ENCODE peak calls at places on chromosome 2, in six cellular contexts. One of them, this sample, is unnamed.

GRCh38 chr2:235506291-235506996 is 12.6 kb downstream of the AGAP1 start:
- DNase-seq in HepG2: no peak
- DNase-seq in HCT116: no peak
- DNase-seq in K562: no peak
- DNase-seq in H1: no peak
- DNase-seq in SK-N-SH: no peak
- DNase-seq in this sample: no peak

GRCh38 chr2:190514676-190515075 is 19.8 kb downstream of the NEMP2 start:
- DNase-seq in HepG2: no peak
- DNase-seq in K562: no peak
- DNase-seq in H1: no peak
- DNase-seq in SK-N-SH: no peak
- DNase-seq in HCT116: no peak
- DNase-seq in this sample: no peak

GRCh38 chr2:231138699-231139098 is 13.9 kb upstream of the HTR2B start:
- DNase-seq in HCT116: no peak
- DNase-seq in K562: no peak
- DNase-seq in SK-N-SH: no peak
- DNase-seq in HepG2: no peak
- DNase-seq in H1: no peak
- DNase-seq in this sample: no peak

GRCh38 chr2:63347361-63347760 is 240.9 kb downstream of the WDPCP start:
- DNase-seq in K562: no peak
- DNase-seq in HepG2: no peak
- DNase-seq in H1: no peak
- DNase-seq in SK-N-SH: no peak
- DNase-seq in HCT116: no peak
- DNase-seq in this sample: no peak

GRCh38 chr2:62587616-62588015 is 81.6 kb upstream of the TMEM17 start:
- DNase-seq in HCT116: no peak
- DNase-seq in H1: no peak
- DNase-seq in HepG2: no peak
- DNase-seq in SK-N-SH: no peak
- DNase-seq in K562: no peak
- DNase-seq in this sample: no peak

GRCh38 chr2:238238311-238238765 is 1.5 kb downstream of the HES6 start:
- DNase-seq in HCT116: no peak
- DNase-seq in K562: no peak
- DNase-seq in SK-N-SH: no peak
- DNase-seq in HepG2: no peak
- DNase-seq in H1: no peak
- DNase-seq in this sample: no peak

GRCh38 chr2:190663839-190664238 is 15.0 kb downstream of the NAB1 start:
- DNase-seq in K562: no peak
- DNase-seq in H1: no peak
- DNase-seq in HepG2: no peak
- DNase-seq in SK-N-SH: no peak
- DNase-seq in HCT116: no peak
- DNase-seq in this sample: no peak

GRCh38 chr2:223560704-223561435 is 41.3 kb downstream of the SCG2 start:
- DNase-seq in H1: no peak
- DNase-seq in HepG2: no peak
- DNase-seq in HCT116: peak
- DNase-seq in K562: no peak
- DNase-seq in SK-N-SH: no peak
- DNase-seq in this sample: no peak

GRCh38 chr2:197204855-197205254 is 105.7 kb downstream of the ANKRD44 start:
- DNase-seq in SK-N-SH: no peak
- DNase-seq in HCT116: no peak
- DNase-seq in K562: no peak
- DNase-seq in HepG2: no peak
- DNase-seq in H1: no peak
- DNase-seq in this sample: no peak

GRCh38 chr2:241577413-241578122 is 19.0 kb downstream of the BOK start:
- DNase-seq in H1: no peak
- DNase-seq in SK-N-SH: no peak
- DNase-seq in HCT116: no peak
- DNase-seq in HepG2: no peak
- DNase-seq in K562: no peak
- DNase-seq in this sample: no peak

GRCh38 chr2:22958281-22958680 is 426.7 kb upstream of the KLHL29 start:
- DNase-seq in SK-N-SH: no peak
- DNase-seq in K562: no peak
- DNase-seq in HCT116: no peak
- DNase-seq in H1: no peak
- DNase-seq in HepG2: no peak
- DNase-seq in this sample: no peak

GRCh38 chr2:67108231-67108630 is 288.9 kb upstream of the ETAA1 start:
- DNase-seq in H1: no peak
- DNase-seq in K562: no peak
- DNase-seq in HCT116: no peak
- DNase-seq in SK-N-SH: no peak
- DNase-seq in HepG2: no peak
- DNase-seq in this sample: no peak

GRCh38 chr2:231621051-231621879 is 28.6 kb downstream of the TEX44 start:
- DNase-seq in HepG2: no peak
- DNase-seq in H1: no peak
- DNase-seq in SK-N-SH: no peak
- DNase-seq in K562: no peak
- DNase-seq in HCT116: peak
- DNase-seq in this sample: no peak

GRCh38 chr2:123953848-123954247 is 71.2 kb upstream of the CNTNAP5 start:
- DNase-seq in HepG2: no peak
- DNase-seq in H1: no peak
- DNase-seq in SK-N-SH: no peak
- DNase-seq in HCT116: no peak
- DNase-seq in K562: no peak
- DNase-seq in this sample: no peak

GRCh38 chr2:120398051-120398960 is 52.4 kb downstream of the INHBB start:
- DNase-seq in HepG2: no peak
- DNase-seq in K562: no peak
- DNase-seq in SK-N-SH: no peak
- DNase-seq in H1: no peak
- DNase-seq in HCT116: no peak
- DNase-seq in this sample: peak

GRCh38 chr2:240397542-240397916 is 37.9 kb upstream of the GPC1 start:
- DNase-seq in HCT116: no peak
- DNase-seq in HepG2: no peak
- DNase-seq in SK-N-SH: no peak
- DNase-seq in H1: no peak
- DNase-seq in K562: no peak
- DNase-seq in this sample: no peak

GRCh38 chr2:28349546-28350165 is 43.0 kb upstream of the FOSL2 start:
- DNase-seq in HepG2: no peak
- DNase-seq in HCT116: no peak
- DNase-seq in K562: no peak
- DNase-seq in SK-N-SH: no peak
- DNase-seq in H1: no peak
- DNase-seq in this sample: no peak

GRCh38 chr2:63861220-63861822 is 19.6 kb downstream of the UGP2 start:
- DNase-seq in K562: peak
- DNase-seq in HepG2: peak
- DNase-seq in H1: no peak
- DNase-seq in HCT116: peak
- DNase-seq in SK-N-SH: peak
- DNase-seq in this sample: peak

GRCh38 chr2:54545700-54546450 is 89.7 kb downstream of the SPTBN1 start:
- DNase-seq in HCT116: no peak
- DNase-seq in SK-N-SH: no peak
- DNase-seq in H1: no peak
- DNase-seq in HepG2: peak
- DNase-seq in K562: no peak
- DNase-seq in this sample: no peak

GRCh38 chr2:113838744-113839444 is 51.0 kb upstream of the ACTR3 start:
- DNase-seq in K562: no peak
- DNase-seq in H1: no peak
- DNase-seq in SK-N-SH: no peak
- DNase-seq in HepG2: peak
- DNase-seq in HCT116: no peak
- DNase-seq in this sample: no peak

GRCh38 chr2:10036095-10036879 is 7.1 kb upstream of the KLF11 start:
- DNase-seq in H1: no peak
- DNase-seq in SK-N-SH: peak
- DNase-seq in K562: no peak
- DNase-seq in HepG2: no peak
- DNase-seq in HCT116: no peak
- DNase-seq in this sample: no peak
- TF ChIP-seq JUND in H1: no peak
- TF ChIP-seq JUND in SK-N-SH: no peak
- TF ChIP-seq JUND in K562: no peak
- TF ChIP-seq JUND in HepG2: no peak
- TF ChIP-seq JUND in HCT116: no peak
- TF ChIP-seq JUND in this sample: no peak

DNA sequence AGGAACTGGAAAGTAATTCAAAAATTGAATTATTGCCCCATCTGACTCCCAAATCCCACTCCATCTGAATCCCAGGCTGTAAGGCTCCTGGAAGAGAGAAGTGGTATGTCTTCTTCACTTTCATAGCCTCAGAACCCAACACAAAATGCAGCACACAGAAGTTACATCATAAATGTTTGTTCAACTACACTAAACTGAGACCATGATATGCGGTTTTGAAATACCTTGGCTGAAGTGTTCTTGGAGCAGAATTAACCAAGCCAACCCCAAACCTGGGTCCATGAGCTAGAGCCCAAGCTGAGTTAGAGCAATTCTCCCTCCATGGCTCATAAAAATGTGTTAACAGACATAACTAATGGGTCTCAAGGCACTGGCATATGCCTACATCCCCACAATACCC is 23.3 kb downstream of the NEB start:
- DNase-seq in SK-N-SH: no peak
- DNase-seq in H1: no peak
- DNase-seq in HepG2: no peak
- DNase-seq in HCT116: no peak
- DNase-seq in K562: no peak
- DNase-seq in this sample: no peak
- TF ChIP-seq JUND in SK-N-SH: no peak
- TF ChIP-seq JUND in H1: no peak
- TF ChIP-seq JUND in HepG2: no peak
- TF ChIP-seq JUND in HCT116: no peak
- TF ChIP-seq JUND in K562: no peak
- TF ChIP-seq JUND in this sample: no peak

GRCh38 chr2:239386001-239386670 is 14.7 kb downstream of the HDAC4 start:
- DNase-seq in SK-N-SH: no peak
- DNase-seq in K562: no peak
- DNase-seq in HCT116: no peak
- DNase-seq in HepG2: no peak
- DNase-seq in H1: no peak
- DNase-seq in this sample: no peak

GRCh38 chr2:239386872-239387445 is 13.9 kb downstream of the HDAC4 start:
- DNase-seq in H1: no peak
- DNase-seq in HepG2: no peak
- DNase-seq in SK-N-SH: no peak
- DNase-seq in K562: no peak
- DNase-seq in HCT116: no peak
- DNase-seq in this sample: no peak

GRCh38 chr2:239389414-239390329 is 11.1 kb downstream of the HDAC4 start:
- DNase-seq in H1: no peak
- DNase-seq in K562: no peak
- DNase-seq in HepG2: no peak
- DNase-seq in HCT116: no peak
- DNase-seq in SK-N-SH: no peak
- DNase-seq in this sample: no peak

GRCh38 chr2:239388236-239389151 is 12.3 kb downstream of the HDAC4 start:
- DNase-seq in HCT116: no peak
- DNase-seq in SK-N-SH: peak
- DNase-seq in H1: no peak
- DNase-seq in K562: no peak
- DNase-seq in HepG2: no peak
- DNase-seq in this sample: no peak

GRCh38 chr2:239387811-239388210 is 13.0 kb downstream of the HDAC4 start:
- DNase-seq in K562: no peak
- DNase-seq in SK-N-SH: no peak
- DNase-seq in HepG2: no peak
- DNase-seq in HCT116: no peak
- DNase-seq in H1: no peak
- DNase-seq in this sample: no peak
- TF ChIP-seq JUND in K562: no peak
- TF ChIP-seq JUND in SK-N-SH: no peak
- TF ChIP-seq JUND in HepG2: no peak
- TF ChIP-seq JUND in HCT116: no peak
- TF ChIP-seq JUND in H1: no peak
- TF ChIP-seq JUND in this sample: no peak

DNA sequence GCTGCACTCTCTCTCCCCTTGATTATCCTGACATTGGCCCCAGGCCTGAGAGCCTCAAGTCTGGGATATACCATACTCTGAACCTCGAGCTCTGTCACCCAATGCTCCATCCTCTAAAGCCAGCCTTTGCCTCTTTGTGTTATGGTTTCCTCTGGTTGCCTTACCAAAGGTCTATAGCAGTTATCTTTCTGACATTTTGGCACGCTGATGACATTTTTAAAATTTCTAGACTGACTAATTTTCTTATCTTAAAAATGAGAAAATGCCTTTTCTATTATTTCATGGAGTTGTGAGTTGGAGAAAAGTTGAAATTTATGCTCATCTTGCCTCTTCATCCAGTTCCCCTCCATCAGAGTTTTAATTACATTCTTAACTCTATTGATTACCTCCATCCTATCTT is 62.7 kb downstream of the PKP4 start:
- DNase-seq in HCT116: no peak
- DNase-seq in H1: no peak
- DNase-seq in SK-N-SH: no peak
- DNase-seq in K562: no peak
- DNase-seq in HepG2: no peak
- DNase-seq in this sample: no peak
- TF ChIP-seq JUND in HCT116: no peak
- TF ChIP-seq JUND in H1: no peak
- TF ChIP-seq JUND in SK-N-SH: no peak
- TF ChIP-seq JUND in K562: no peak
- TF ChIP-seq JUND in HepG2: no peak
- TF ChIP-seq JUND in this sample: no peak

DNA sequence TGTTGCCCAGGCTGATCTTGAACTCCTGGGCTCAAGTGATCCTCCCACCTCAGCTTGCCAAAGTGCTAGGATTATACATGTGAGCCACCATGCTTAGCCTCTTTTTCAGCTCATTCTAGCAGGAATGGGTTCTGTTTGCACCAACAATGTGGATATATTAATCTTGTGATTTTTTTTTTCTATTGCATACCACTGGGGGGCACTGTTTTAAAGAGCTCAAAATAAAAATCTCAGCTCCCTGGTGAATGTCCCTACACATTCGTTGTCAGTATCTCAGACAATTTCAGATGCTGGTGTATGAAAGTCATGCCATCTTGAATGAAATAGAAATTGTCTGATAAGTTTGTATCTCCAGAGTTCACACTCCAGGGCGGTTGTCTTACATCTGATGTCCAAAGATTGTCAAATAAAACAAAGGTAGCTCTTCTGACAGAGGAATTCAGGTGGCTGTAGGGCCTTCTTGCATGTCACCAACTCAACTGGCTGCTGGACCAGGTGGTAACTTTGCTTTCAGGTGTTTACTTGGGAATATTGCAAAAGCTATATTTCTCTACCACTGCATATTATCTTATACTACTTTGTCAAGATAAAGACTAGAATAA is 3.1 kb upstream of the MATN3 start:
- DNase-seq in H1: no peak
- DNase-seq in HepG2: peak
- DNase-seq in K562: peak
- DNase-seq in SK-N-SH: peak
- DNase-seq in HCT116: peak
- DNase-seq in this sample: peak
- TF ChIP-seq JUND in H1: no peak
- TF ChIP-seq JUND in HepG2: no peak
- TF ChIP-seq JUND in K562: no peak
- TF ChIP-seq JUND in SK-N-SH: no peak
- TF ChIP-seq JUND in HCT116: no peak
- TF ChIP-seq JUND in this sample: no peak